ENCODE peak calls at places on chromosomes 16 and 17, in four cellular contexts. J is fibroblast of lung, F is heart left ventricle, O is thoracic aorta. X is an unnamed sample.

GRCh38 chr17:3773511-3773910 is 27.5 kb downstream of the ITGAE start:
- DNase-seq in J (peak; percentile 62), F (no peak), O (no peak), X (no peak)

GRCh38 chr17:62008294-62008693 is 56.8 kb downstream of the MED13 start:
- DNase-seq in J (no peak), F (no peak), O (no peak), X (no peak)

GRCh38 chr17:18377437-18378204 is at the start of gene EVPLL:
- DNase-seq in J (no peak), F (peak; percentile 72), O (no peak), X (no peak)

GRCh38 chr17:69103557-69104233 is 38.0 kb downstream of the ABCA6 start:
- DNase-seq in J (no peak), F (no peak), O (no peak), X (no peak)

GRCh38 chr17:50213026-50214015 is 11.9 kb upstream of the COL1A1 start:
- DNase-seq in J (no peak), F (no peak), O (no peak), X (peak; percentile 42)

GRCh38 chr17:28737770-28738679 is 5.8 kb upstream of the TRAF4 start:
- DNase-seq in J (no peak), F (no peak), O (no peak), X (no peak)

GRCh38 chr17:50148226-50149098 is 2.0 kb downstream of the PPP1R9B start:
- DNase-seq in J (no peak), F (peak; percentile 78), O (peak; percentile 54), X (no peak)

GRCh38 chr17:50261051-50261915 is 13.0 kb upstream of the TMEM92 start:
- DNase-seq in J (no peak), F (no peak), O (no peak), X (no peak)

GRCh38 chr16:50879873-50880695 is 138.2 kb downstream of the CYLD start:
- DNase-seq in J (no peak), F (no peak), O (no peak), X (no peak)

GRCh38 chr17:44119798-44120197 is 3.6 kb downstream of the HDAC5 start:
- DNase-seq in J (no peak), F (no peak), O (no peak), X (no peak)

GRCh38 chr17:11825902-11826301 is 171.4 kb downstream of the ZNF18 start:
- DNase-seq in J (no peak), F (no peak), O (no peak), X (no peak)

GRCh38 chr17:78979780-78980623 is at the start of gene LGALS3BP:
- DNase-seq in J (peak; percentile 82), F (peak; percentile 86), O (no peak), X (peak; percentile 59)

GRCh38 chr16:2484898-2485508 is 10.1 kb downstream of the TBC1D24 start:
- DNase-seq in J (no peak), F (no peak), O (no peak), X (no peak)

GRCh38 chr16:53509906-53510703 is 7.1 kb upstream of the AKTIP start:
- DNase-seq in J (peak; percentile 71), F (peak; percentile 83), O (peak; percentile 35), X (peak; percentile 72)

GRCh38 chr16:66171578-66171977 is 194.9 kb upstream of the CDH5 start:
- DNase-seq in J (no peak), F (no peak), O (no peak), X (no peak)

GRCh38 chr17:45946841-45947256 is 52.2 kb upstream of the STH start:
- DNase-seq in J (no peak), F (no peak), O (no peak), X (no peak)

GRCh38 chr17:27756467-27757371 is 43.6 kb downstream of the NOS2 start:
- DNase-seq in J (peak; percentile 48), F (no peak), O (no peak), X (peak; percentile 38)

GRCh38 chr17:20775331-20775730 is 195.8 kb downstream of the CDRT15L2 start:
- DNase-seq in J (no peak), F (no peak), O (no peak), X (no peak)

GRCh38 chr16:17835118-17835949 is 364.6 kb upstream of the XYLT1 start:
- DNase-seq in J (no peak), F (no peak), O (no peak), X (no peak)

GRCh38 chr17:40316571-40317344 is 7.8 kb downstream of the RARA start:
- DNase-seq in J (peak; percentile 65), F (peak; percentile 88), O (no peak), X (no peak)

GRCh38 chr17:18291718-18292540 is 22.9 kb downstream of the TOP3A start:
- DNase-seq in J (no peak), F (no peak), O (no peak), X (no peak)

GRCh38 chr17:15406081-15406480 is 61.3 kb downstream of the CDRT4 start:
- DNase-seq in J (no peak), F (no peak), O (no peak), X (no peak)

GRCh38 chr17:33080091-33080490 is 88.4 kb downstream of the SPACA3 start:
- DNase-seq in J (no peak), F (no peak), O (no peak), X (no peak)

GRCh38 chr16:890716-891352 is 80.0 kb downstream of the LMF1 start:
- DNase-seq in J (no peak), F (peak; percentile 63), O (no peak), X (no peak)

GRCh38 chr16:1048442-1049112 is 24.0 kb upstream of the SSTR5 start:
- DNase-seq in J (peak; percentile 9), F (peak; percentile 86), O (no peak), X (no peak)

GRCh38 chr17:65522751-65523404 is 38.6 kb downstream of the AXIN2 start:
- DNase-seq in J (no peak), F (no peak), O (no peak), X (no peak)

DNA sequence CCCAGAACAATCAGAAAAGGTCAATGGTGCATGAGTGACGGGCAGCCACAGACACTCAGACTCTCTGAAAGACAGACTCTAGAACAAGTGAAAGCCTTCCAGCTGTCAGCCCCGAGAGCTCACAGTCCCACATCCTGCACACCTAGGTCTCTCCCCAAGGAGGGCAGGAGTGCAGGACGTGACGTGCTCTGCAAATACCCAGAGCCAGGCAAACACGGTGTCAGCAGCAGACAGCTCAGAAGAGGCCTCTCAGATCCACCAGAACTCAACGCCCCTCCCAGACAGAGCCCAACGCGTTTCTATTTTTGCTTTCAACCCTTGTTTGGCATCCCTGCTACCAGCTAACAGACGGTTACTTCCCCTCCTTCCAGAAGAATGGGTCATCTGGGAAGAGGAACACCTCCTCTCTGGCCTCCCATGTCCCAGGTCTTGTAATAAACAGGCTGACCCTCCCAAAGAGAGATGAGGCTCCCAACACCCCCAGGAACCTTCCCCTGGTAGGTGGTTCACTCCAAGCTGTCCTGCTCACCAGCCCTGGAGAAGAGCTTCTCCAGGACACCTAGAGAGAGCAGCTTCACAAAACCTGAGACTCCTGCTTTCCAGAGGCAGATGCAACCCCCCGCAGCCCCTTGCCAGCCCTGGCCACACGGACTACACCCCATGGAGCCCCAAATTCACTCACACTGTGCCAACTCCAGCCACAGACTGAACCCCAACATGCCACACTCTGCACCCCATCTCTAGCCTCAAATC is 7.6 kb downstream of the PITPNM3 start:
- DNase-seq in J (no peak), F (no peak), O (no peak), X (peak; percentile 18)
- H3K4me1 ChIP-seq in J (no peaks in the 10 kb centered on the region), F (peaks cover 6% of the 10 kb centered on the region), O (no peaks in the 10 kb centered on the region), X (peaks cover 10% of the 10 kb centered on the region)

GRCh38 chr17:19579867-19580565 is 46.4 kb downstream of the SLC47A1 start:
- DNase-seq in J (no peak), F (peak; percentile 61), O (no peak), X (no peak)

GRCh38 chr17:19578545-19578944 is 44.9 kb downstream of the SLC47A1 start:
- DNase-seq in J (no peak), F (no peak), O (no peak), X (no peak)

GRCh38 chr17:19574956-19575355 is 41.3 kb downstream of the SLC47A1 start:
- DNase-seq in J (no peak), F (no peak), O (no peak), X (no peak)

GRCh38 chr17:19583871-19584270 is 50.2 kb downstream of the SLC47A1 start:
- DNase-seq in J (no peak), F (no peak), O (no peak), X (no peak)

GRCh38 chr17:19579192-19579668 is 45.6 kb downstream of the SLC47A1 start:
- DNase-seq in J (no peak), F (no peak), O (no peak), X (no peak)
- H3K4me3 ChIP-seq in J (no peak overlapping the region), F (no peak overlapping the region), O (peak overlapping the region; percentile 75), X (no peak overlapping the region)

GRCh38 chr17:75922173-75922961 is 17.7 kb upstream of the MRPL38 start:
- DNase-seq in J (no peak), F (no peak), O (no peak), X (no peak)

GRCh38 chr17:75922963-75923874 is 17.6 kb downstream of the FBF1 start:
- DNase-seq in J (no peak), F (no peak), O (no peak), X (no peak)

GRCh38 chr17:75919611-75920010 is 14.9 kb upstream of the MRPL38 start:
- DNase-seq in J (no peak), F (no peak), O (no peak), X (no peak)

GRCh38 chr17:75920045-75920560 is 15.4 kb upstream of the MRPL38 start:
- DNase-seq in J (no peak), F (no peak), O (no peak), X (no peak)

DNA sequence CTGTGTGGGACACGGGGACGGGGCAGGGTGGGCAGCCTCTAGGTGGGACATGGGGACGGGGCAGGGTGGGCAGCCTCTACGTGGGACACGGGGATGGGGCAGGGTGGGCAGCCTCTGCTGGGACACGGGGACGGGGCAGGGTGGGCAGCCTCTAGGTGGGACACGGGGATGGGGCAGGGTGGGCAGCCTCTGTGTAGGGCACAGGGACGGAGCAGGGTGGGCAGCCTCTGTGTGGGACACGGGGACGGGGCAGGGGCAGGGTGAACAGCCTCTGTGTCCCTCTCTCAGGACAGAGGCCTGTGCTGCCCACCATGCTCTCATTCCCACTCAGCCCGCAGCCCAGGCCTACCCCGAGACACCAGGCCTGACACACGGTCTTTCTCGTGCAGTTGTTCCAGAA is 16.9 kb upstream of the MRPL38 start:
- DNase-seq in J (no peak), F (no peak), O (no peak), X (no peak)
- H3K27ac ChIP-seq in J (no peak overlapping the region), F (no peak overlapping the region), O (no peak overlapping the region), X (no peak overlapping the region)

GRCh38 chr17:76734080-76734840 is 2.9 kb downstream of the SRSF2 start:
- DNase-seq in J (peak; percentile 44), F (no peak), O (no peak), X (no peak)

GRCh38 chr17:76735006-76735405 is 2.1 kb downstream of the SRSF2 start:
- DNase-seq in J (peak; percentile 53), F (no peak), O (no peak), X (no peak)

GRCh38 chr17:76735586-76736348 is 1.4 kb downstream of the SRSF2 start:
- DNase-seq in J (no peak), F (no peak), O (no peak), X (no peak)

GRCh38 chr17:76733618-76733957 is 3.5 kb downstream of the SRSF2 start:
- DNase-seq in J (no peak), F (no peak), O (no peak), X (no peak)

GRCh38 chr17:76732734-76733617 is 4.2 kb downstream of the SRSF2 start:
- DNase-seq in J (peak; percentile 33), F (no peak), O (no peak), X (no peak)
- H3K4me1 ChIP-seq in J (peaks cover 5% of the 10 kb centered on the region), F (peaks cover 57% of the 10 kb centered on the region), O (peaks cover 32% of the 10 kb centered on the region), X (peaks cover 50% of the 10 kb centered on the region)

GRCh38 chr17:7380321-7380720 is 568 bp upstream of the TNK1 start:
- DNase-seq in J (peak; percentile 37), F (no peak), O (no peak), X (no peak)
- H3K4me3 ChIP-seq in J (no peak overlapping the region), F (peak overlapping the region; percentile 58), O (peak overlapping the region; percentile 66), X (no peak overlapping the region)

GRCh38 chr17:63364387-63364786 is 81.7 kb downstream of the CYB561 start:
- DNase-seq in J (peak; percentile 83), F (no peak), O (no peak), X (no peak)
- H3K27ac ChIP-seq in J (no peak overlapping the region), F (peak overlapping the region; percentile 3), O (no peak overlapping the region), X (no peak overlapping the region)